ENCODE peak calls at places on chromosomes 4 and X, in six cellular contexts. E is endothelial cell of umbilical vein; S is Right ventricle myocardium inferior; K is stimulated activated naive CD8-positive, alpha-beta T cell treated with anti-CD3 and anti-CD28 coated beads, Interleukin-15, Interleukin-2, amounts not matched to agents 100 U/mL and 50 U/mL, for 24 hours; T is SW480; L is foreskin fibroblast. F is an unnamed sample.
A peak's percentile ranks its signal among the peaks of the same experiment; 100 is the strongest.

GRCh38 chrX:132226169-132226568 is 6.9 kb upstream of the RAP2C start:
- DNase-seq in K (no peak), E (no peak), L (peak; percentile 31), S (no peak), T (peak; percentile 1), F (peak; percentile 11)

GRCh38 chr4:142703694-142704309 is 142.3 kb downstream of the INPP4B start:
- DNase-seq in K (peak; percentile 5), L (no peak), T (no peak), E (peak; percentile 17), S (no peak), F (no peak)

GRCh38 chr4:43567644-43568043 is 675.1 kb downstream of the GRXCR1 start:
- DNase-seq in L (no peak), S (no peak), E (no peak), K (no peak), T (no peak), F (no peak)

GRCh38 chr4:168848112-168848511 is 161.9 kb downstream of the CBR4 start:
- DNase-seq in L (peak; percentile 57), K (no peak), T (no peak), E (peak; percentile 37), S (no peak), F (no peak)

GRCh38 chr4:152159773-152160172 is 376.1 kb downstream of the FBXW7 start:
- DNase-seq in T (no peak), E (no peak), L (no peak), K (no peak), S (no peak), F (no peak)

GRCh38 chrX:120213438-120214265 is 37.0 kb upstream of the ZBTB33 start:
- DNase-seq in E (peak; percentile 67), K (peak; percentile 60), T (peak; percentile 46), S (no peak), L (peak; percentile 75), F (peak; percentile 73)

GRCh38 chr4:101833455-101833854 is 42.9 kb downstream of the BANK1 start:
- DNase-seq in S (no peak), K (no peak), T (no peak), L (no peak), E (no peak), F (no peak)

GRCh38 chr4:185318679-185319078 is 77.0 kb downstream of the LRP2BP start:
- DNase-seq in K (no peak), L (peak; percentile 33), S (no peak), T (no peak), E (peak; percentile 62), F (peak; percentile 39)

GRCh38 chrX:125810856-125811255 is 355.2 kb downstream of the DCAF12L2 start:
- DNase-seq in E (no peak), K (no peak), S (no peak), T (no peak), L (no peak), F (no peak)

GRCh38 chr4:139076016-139076744 is 60.6 kb downstream of the NOCT start:
- DNase-seq in T (no peak), E (no peak), L (no peak), K (no peak), S (no peak), F (no peak)

GRCh38 chrX:48695925-48696300 is 621 bp upstream of the SUV39H1 start:
- DNase-seq in T (no peak), L (no peak), E (no peak), K (no peak), S (no peak), F (no peak)

GRCh38 chrX:2383735-2384134 is 117.0 kb downstream of the DHRSX start:
- DNase-seq in K (no peak), L (no peak), T (no peak), E (no peak), S (no peak), F (no peak)

GRCh38 chr4:36208884-36209473 is 35.3 kb downstream of the ARAP2 start:
- DNase-seq in S (no peak), K (peak; percentile 20), T (no peak), E (no peak), L (no peak), F (no peak)

GRCh38 chrX:136211766-136212556 is 39.2 kb downstream of the MAP7D3 start:
- DNase-seq in L (no peak), K (no peak), E (no peak), S (no peak), T (no peak), F (no peak)

GRCh38 chr4:21077967-21078366 is 377.7 kb downstream of the PACRGL start:
- DNase-seq in L (peak; percentile 4), S (no peak), T (no peak), E (no peak), K (no peak), F (no peak)

GRCh38 chr4:94451051-94451404 is 714 bp upstream of the PDLIM5 start:
- DNase-seq in T (no peak), S (no peak), K (no peak), E (no peak), L (no peak), F (no peak)

GRCh38 chr4:61619528-61619927 is 419.4 kb downstream of the ADGRL3 start:
- DNase-seq in L (no peak), S (no peak), T (no peak), K (no peak), E (no peak), F (peak; percentile 2)

GRCh38 chr4:165720411-165721082 is 152.5 kb upstream of the TLL1 start:
- DNase-seq in K (no peak), T (no peak), S (no peak), E (no peak), L (no peak), F (no peak)

GRCh38 chrX:33970028-33970932 is 161.8 kb downstream of the FAM47A start:
- DNase-seq in T (no peak), E (no peak), L (no peak), K (no peak), S (no peak), F (no peak)

GRCh38 chr4:14168919-14169318 is 541.4 kb upstream of the BOD1L1 start:
- DNase-seq in E (peak; percentile 93), S (no peak), K (peak; percentile 13), T (no peak), L (peak; percentile 98), F (no peak)

GRCh38 chr4:153084939-153085630 is 119.2 kb upstream of the TRIM2 start:
- DNase-seq in E (peak; percentile 75), K (peak; percentile 92), T (peak; percentile 65), L (peak; percentile 85), S (peak; percentile 90), F (peak; percentile 54)

GRCh38 chr4:118012142-118012541 is 22.1 kb upstream of the NDST3 start:
- DNase-seq in E (no peak), L (no peak), K (no peak), T (no peak), S (no peak), F (no peak)

F was measured in H7.